ENCODE peak calls at places on chromosomes 16 and 17, in nine cellular contexts. I is stimulated activated CD4-positive, alpha-beta T cell treated with anti-CD3 and anti-CD28 coated beads, Interleukin-2, amount 100 ng/mL, for 48 hours; Y is activated CD4-positive, alpha-beta T cell treated with anti-CD3 and anti-CD28 coated beads for 24 hours; T is stimulated activated naive CD4-positive, alpha-beta T cell treated with Interleukin-2 at 50 U/mL for 16 hours; K is T-helper 17 cell; L is iPS-NIHi11; H is epithelial cell of esophagus; S is activated naive CD8-positive, alpha-beta T cell treated with anti-CD3 and anti-CD28 coated beads, Interleukin-2, amount 50 U/mL, for 24 hours; Q is coronary artery. R is an unnamed sample.

GRCh38 chr16:25317732-25318316 is 60.2 kb upstream of the ZKSCAN2 start:
- DNase-seq in I (no peak), Y (no peak), T (no peak), K (no peak), L (no peak), H (no peak), S (no peak), Q (no peak), R (no peak)

GRCh38 chr17:37818689-37819088 is 73.8 kb upstream of the HNF1B start:
- DNase-seq in I (no peak), Y (no peak), T (no peak), K (no peak), L (no peak), H (peak), S (no peak), Q (no peak), R (peak)

GRCh38 chr16:71923941-71924690 is 28.8 kb downstream of the IST1 start:
- DNase-seq in I (no peak), Y (no peak), T (no peak), K (no peak), L (no peak), H (no peak), S (no peak), Q (no peak), R (no peak)

GRCh38 chr16:81675662-81676535 is 103.2 kb upstream of the PLCG2 start:
- DNase-seq in I (no peak), Y (no peak), T (no peak), K (no peak), L (no peak), H (no peak), S (no peak), Q (no peak), R (no peak)

GRCh38 chr17:16342979-16343378 is 10.3 kb downstream of the CENPV start:
- DNase-seq in I (no peak), Y (no peak), T (no peak), K (no peak), L (no peak), H (no peak), S (no peak), Q (no peak), R (no peak)

GRCh38 chr17:79473111-79473835 is 137.6 kb downstream of the RBFOX3 start:
- DNase-seq in I (no peak), Y (no peak), T (no peak), K (no peak), L (no peak), H (no peak), S (no peak), Q (no peak), R (no peak)

GRCh38 chr17:63041251-63041650 is 75.2 kb downstream of the TANC2 start:
- DNase-seq in I (no peak), Y (no peak), T (no peak), K (no peak), L (no peak), H (no peak), S (no peak), Q (no peak), R (no peak)

GRCh38 chr17:28470266-28471126 is 2.9 kb upstream of the SLC13A2 start:
- DNase-seq in I (no peak), Y (no peak), T (no peak), K (no peak), L (no peak), H (no peak), S (no peak), Q (no peak), R (no peak)

GRCh38 chr17:80791758-80792284 is 199.8 kb upstream of the CHMP6 start:
- DNase-seq in I (peak), Y (no peak), T (peak), K (peak), L (no peak), H (peak), S (peak), Q (peak), R (peak)

GRCh38 chr17:57357830-57358426 is 101.6 kb downstream of the MSI2 start:
- DNase-seq in I (no peak), Y (no peak), T (no peak), K (no peak), L (no peak), H (peak), S (peak), Q (no peak), R (peak)

GRCh38 chr17:2025220-2025621 is at the start of gene RTN4RL1:
- DNase-seq in I (peak), Y (peak), T (peak), K (peak), L (peak), H (peak), S (peak), Q (no peak), R (peak)

GRCh38 chr17:7914771-7915610 is 1.1 kb downstream of the RNF227 start:
- DNase-seq in I (no peak), Y (no peak), T (no peak), K (no peak), L (no peak), H (peak), S (no peak), Q (peak), R (peak)

GRCh38 chr17:57874434-57875108 is 24.7 kb upstream of the MRPS23 start:
- DNase-seq in I (peak), Y (no peak), T (peak), K (no peak), L (peak), H (peak), S (peak), Q (peak), R (no peak)

GRCh38 chr17:37643829-37644228 is 583 bp upstream of the DDX52 start:
- DNase-seq in I (no peak), Y (no peak), T (no peak), K (no peak), L (peak), H (no peak), S (no peak), Q (no peak), R (no peak)

GRCh38 chr17:58208344-58208743 is 10.7 kb downstream of the MKS1 start:
- DNase-seq in I (no peak), Y (no peak), T (no peak), K (no peak), L (no peak), H (no peak), S (no peak), Q (peak), R (no peak)

GRCh38 chr16:85908444-85908843 is 9.5 kb downstream of the IRF8 start:
- DNase-seq in I (no peak), Y (no peak), T (no peak), K (no peak), L (no peak), H (no peak), S (no peak), Q (no peak), R (no peak)

GRCh38 chr17:15210247-15210646 is 54.9 kb downstream of the PMP22 start:
- DNase-seq in I (no peak), Y (no peak), T (no peak), K (no peak), L (no peak), H (no peak), S (no peak), Q (no peak), R (no peak)

R was measured in RWPE1.